ENCODE peak calls at places on chromosomes 3 and 15, in six cellular contexts. One of them, this sample, is unnamed.

GRCh38 chr3:99562138-99562537 is 76.3 kb upstream of the COL8A1 start:
- DNase-seq in GM12891: no peak
- DNase-seq in spleen: no peak
- DNase-seq in body of pancreas: no peak
- DNase-seq in lower leg skin: no peak
- DNase-seq in uterus: no peak
- DNase-seq in this sample: no peak

GRCh38 chr3:52144796-52145735 is 9.2 kb downstream of the POC1A start:
- DNase-seq in GM12891: no peak
- DNase-seq in spleen: peak
- DNase-seq in body of pancreas: no peak
- DNase-seq in lower leg skin: no peak
- DNase-seq in uterus: no peak
- DNase-seq in this sample: no peak

GRCh38 chr3:72008226-72008996 is 223.5 kb upstream of the PROK2 start:
- DNase-seq in GM12891: no peak
- DNase-seq in spleen: no peak
- DNase-seq in body of pancreas: no peak
- DNase-seq in lower leg skin: no peak
- DNase-seq in uterus: no peak
- DNase-seq in this sample: no peak

GRCh38 chr15:79853492-79854328 is 43.1 kb downstream of the MTHFS start:
- DNase-seq in GM12891: no peak
- DNase-seq in spleen: peak
- DNase-seq in body of pancreas: peak
- DNase-seq in lower leg skin: peak
- DNase-seq in uterus: peak
- DNase-seq in this sample: peak

GRCh38 chr15:25862087-25862468 is 1.0 kb downstream of the ATP10A start:
- DNase-seq in GM12891: no peak
- DNase-seq in spleen: no peak
- DNase-seq in body of pancreas: no peak
- DNase-seq in lower leg skin: no peak
- DNase-seq in uterus: no peak
- DNase-seq in this sample: no peak

GRCh38 chr3:17741621-17742091 is 775 bp downstream of the TBC1D5 start:
- DNase-seq in GM12891: no peak
- DNase-seq in spleen: no peak
- DNase-seq in body of pancreas: no peak
- DNase-seq in lower leg skin: peak
- DNase-seq in uterus: no peak
- DNase-seq in this sample: no peak

GRCh38 chr3:60086811-60087210 is 1037.0 kb upstream of the CFAP20DC start:
- DNase-seq in GM12891: no peak
- DNase-seq in spleen: no peak
- DNase-seq in body of pancreas: no peak
- DNase-seq in lower leg skin: no peak
- DNase-seq in uterus: no peak
- DNase-seq in this sample: no peak

GRCh38 chr3:44079916-44080315 is 161.8 kb upstream of the TOPAZ1 start:
- DNase-seq in GM12891: no peak
- DNase-seq in spleen: no peak
- DNase-seq in body of pancreas: no peak
- DNase-seq in lower leg skin: no peak
- DNase-seq in uterus: no peak
- DNase-seq in this sample: no peak

GRCh38 chr3:117628896-117629295 is 919.3 kb downstream of the TUSC7 start:
- DNase-seq in GM12891: no peak
- DNase-seq in spleen: no peak
- DNase-seq in body of pancreas: no peak
- DNase-seq in lower leg skin: peak
- DNase-seq in uterus: peak
- DNase-seq in this sample: no peak

GRCh38 chr15:34336947-34337556 is 529 bp downstream of the SLC12A6 start:
- DNase-seq in GM12891: no peak
- DNase-seq in spleen: peak
- DNase-seq in body of pancreas: no peak
- DNase-seq in lower leg skin: peak
- DNase-seq in uterus: no peak
- DNase-seq in this sample: peak

GRCh38 chr15:91338763-91339162 is 238.7 kb downstream of the SV2B start:
- DNase-seq in GM12891: no peak
- DNase-seq in spleen: no peak
- DNase-seq in body of pancreas: no peak
- DNase-seq in lower leg skin: no peak
- DNase-seq in uterus: no peak
- DNase-seq in this sample: no peak

GRCh38 chr15:36964626-36965025 is 135.7 kb downstream of the MEIS2 start:
- DNase-seq in GM12891: no peak
- DNase-seq in spleen: no peak
- DNase-seq in body of pancreas: no peak
- DNase-seq in lower leg skin: no peak
- DNase-seq in uterus: no peak
- DNase-seq in this sample: no peak

GRCh38 chr15:50134524-50135024 is 15.5 kb upstream of the ATP8B4 start:
- DNase-seq in GM12891: no peak
- DNase-seq in spleen: no peak
- DNase-seq in body of pancreas: no peak
- DNase-seq in lower leg skin: no peak
- DNase-seq in uterus: no peak
- DNase-seq in this sample: no peak
- TF ChIP-seq POLR2A in GM12891: no peak
- TF ChIP-seq POLR2A in spleen: no peak
- TF ChIP-seq POLR2A in body of pancreas: no peak
- TF ChIP-seq POLR2A in lower leg skin: no peak
- TF ChIP-seq POLR2A in uterus: no peak
- TF ChIP-seq POLR2A in this sample: no peak

DNA sequence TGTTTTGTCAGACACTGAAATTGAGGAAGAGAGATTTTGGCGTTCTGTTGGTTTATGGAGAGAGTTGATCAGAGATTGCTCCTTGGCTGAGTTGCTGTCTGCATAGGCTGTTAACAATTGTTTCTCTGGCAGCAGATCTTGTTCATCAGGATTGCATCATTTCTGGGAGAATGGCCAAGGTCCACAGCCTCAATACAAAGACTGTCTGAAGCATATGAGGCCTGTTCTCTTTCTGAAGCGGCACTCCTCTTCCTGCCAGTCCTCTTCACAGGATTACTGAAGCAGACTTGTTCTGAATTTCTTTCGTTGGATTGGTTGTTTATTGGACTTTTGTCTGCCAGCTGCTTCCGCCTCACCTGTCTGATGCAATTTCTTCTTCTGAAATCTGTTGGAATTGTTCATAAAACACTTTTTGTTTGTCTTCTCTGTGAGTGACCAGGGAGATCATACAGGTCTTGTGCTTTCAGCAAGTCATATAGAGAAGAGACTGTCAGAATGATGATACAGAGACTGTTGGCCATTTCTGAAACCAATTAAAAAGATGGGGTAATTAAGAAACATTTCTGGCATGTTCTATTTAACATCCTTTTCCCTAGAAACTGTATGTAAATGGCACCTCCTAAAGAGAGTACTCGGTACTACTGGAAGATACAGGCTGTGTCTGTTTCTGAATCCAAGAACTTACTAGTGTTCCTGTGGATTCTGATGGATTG is 25.5 kb downstream of the SETD5 start:
- DNase-seq in GM12891: no peak
- DNase-seq in spleen: no peak
- DNase-seq in body of pancreas: peak
- DNase-seq in lower leg skin: peak
- DNase-seq in uterus: peak
- DNase-seq in this sample: peak
- TF ChIP-seq POLR2A in GM12891: no peak
- TF ChIP-seq POLR2A in spleen: no peak
- TF ChIP-seq POLR2A in body of pancreas: peak
- TF ChIP-seq POLR2A in lower leg skin: no peak
- TF ChIP-seq POLR2A in uterus: no peak
- TF ChIP-seq POLR2A in this sample: peak

GRCh38 chr3:11566478-11566877 is 77.2 kb downstream of the VGLL4 start:
- DNase-seq in GM12891: no peak
- DNase-seq in spleen: no peak
- DNase-seq in body of pancreas: no peak
- DNase-seq in lower leg skin: no peak
- DNase-seq in uterus: no peak
- DNase-seq in this sample: no peak
- TF ChIP-seq POLR2A in GM12891: no peak
- TF ChIP-seq POLR2A in spleen: no peak
- TF ChIP-seq POLR2A in body of pancreas: no peak
- TF ChIP-seq POLR2A in lower leg skin: no peak
- TF ChIP-seq POLR2A in uterus: no peak
- TF ChIP-seq POLR2A in this sample: no peak

DNA sequence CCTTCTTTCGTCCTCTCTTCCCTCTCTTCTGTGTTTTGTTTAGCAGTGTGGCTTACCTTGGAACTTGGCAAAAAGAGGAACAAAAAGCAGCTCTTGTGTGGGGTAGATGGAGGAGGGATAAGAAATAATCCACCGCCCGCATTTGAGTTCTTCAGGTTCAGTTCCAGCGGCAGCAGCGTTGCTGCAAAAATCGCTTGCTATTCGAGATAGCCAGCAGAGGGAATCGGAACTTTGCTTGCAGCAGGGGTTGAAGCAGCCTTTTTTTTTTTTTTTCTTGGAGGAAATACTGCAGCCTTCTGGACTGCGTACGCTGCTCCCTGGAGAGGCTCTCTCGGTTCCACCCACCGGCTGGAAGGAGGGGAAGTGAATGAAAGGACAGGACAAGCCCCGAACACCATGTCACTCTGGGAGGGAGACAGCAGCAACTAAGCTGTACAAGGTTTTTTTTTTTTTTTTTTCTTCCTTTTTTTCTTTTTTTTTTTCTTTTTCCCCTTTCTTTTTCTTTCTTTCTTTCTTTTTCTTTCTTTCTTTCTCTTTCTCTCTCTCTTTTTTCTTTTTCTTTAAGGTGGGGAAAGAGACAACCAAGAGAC is at the start of gene RBMS3:
- DNase-seq in GM12891: no peak
- DNase-seq in spleen: peak
- DNase-seq in body of pancreas: peak
- DNase-seq in lower leg skin: peak
- DNase-seq in uterus: peak
- DNase-seq in this sample: peak
- TF ChIP-seq POLR2A in GM12891: no peak
- TF ChIP-seq POLR2A in spleen: peak
- TF ChIP-seq POLR2A in body of pancreas: peak
- TF ChIP-seq POLR2A in lower leg skin: no peak
- TF ChIP-seq POLR2A in uterus: no peak
- TF ChIP-seq POLR2A in this sample: peak

GRCh38 chr3:115146418-115147328 is at the start of gene ZBTB20:
- DNase-seq in GM12891: peak
- DNase-seq in spleen: peak
- DNase-seq in body of pancreas: peak
- DNase-seq in lower leg skin: peak
- DNase-seq in uterus: peak
- DNase-seq in this sample: peak
- TF ChIP-seq POLR2A in GM12891: peak
- TF ChIP-seq POLR2A in spleen: peak
- TF ChIP-seq POLR2A in body of pancreas: peak
- TF ChIP-seq POLR2A in lower leg skin: no peak
- TF ChIP-seq POLR2A in uterus: no peak
- TF ChIP-seq POLR2A in this sample: peak

DNA sequence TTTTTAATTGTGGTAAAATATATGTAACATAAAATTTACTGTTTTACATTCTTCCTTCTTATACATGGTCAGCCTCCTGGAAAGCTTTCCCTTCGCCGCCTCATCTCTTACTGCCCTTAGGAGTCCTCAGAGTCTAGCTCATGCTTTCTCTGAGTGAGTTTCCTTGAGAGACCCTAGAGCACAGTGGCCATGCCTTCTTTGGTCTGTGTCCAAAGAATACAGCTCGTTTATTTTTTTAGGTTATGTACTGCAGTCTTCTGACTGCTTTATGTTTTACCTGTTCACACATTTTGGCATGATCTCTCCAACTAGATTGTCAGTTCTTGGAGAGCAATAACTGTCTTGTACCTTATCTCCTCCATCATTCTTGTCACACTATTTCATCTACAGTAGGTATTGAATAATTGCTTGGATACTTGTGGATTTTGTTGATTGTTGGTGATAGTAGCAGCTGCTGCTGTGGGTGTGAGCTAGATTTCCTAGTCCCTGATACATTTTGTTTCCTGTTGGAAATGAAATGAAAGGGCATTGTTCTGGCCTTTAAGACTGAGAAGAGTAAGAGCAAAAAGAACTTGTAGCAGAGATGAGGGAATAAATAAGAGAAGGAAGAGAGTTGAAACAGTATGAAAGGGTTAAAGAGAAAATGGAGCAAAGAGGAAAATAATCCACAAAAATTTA is 10.9 kb downstream of the ARIH2 start:
- DNase-seq in GM12891: no peak
- DNase-seq in spleen: no peak
- DNase-seq in body of pancreas: no peak
- DNase-seq in lower leg skin: no peak
- DNase-seq in uterus: no peak
- DNase-seq in this sample: no peak
- TF ChIP-seq POLR2A in GM12891: no peak
- TF ChIP-seq POLR2A in spleen: no peak
- TF ChIP-seq POLR2A in body of pancreas: no peak
- TF ChIP-seq POLR2A in lower leg skin: no peak
- TF ChIP-seq POLR2A in uterus: no peak
- TF ChIP-seq POLR2A in this sample: no peak

DNA sequence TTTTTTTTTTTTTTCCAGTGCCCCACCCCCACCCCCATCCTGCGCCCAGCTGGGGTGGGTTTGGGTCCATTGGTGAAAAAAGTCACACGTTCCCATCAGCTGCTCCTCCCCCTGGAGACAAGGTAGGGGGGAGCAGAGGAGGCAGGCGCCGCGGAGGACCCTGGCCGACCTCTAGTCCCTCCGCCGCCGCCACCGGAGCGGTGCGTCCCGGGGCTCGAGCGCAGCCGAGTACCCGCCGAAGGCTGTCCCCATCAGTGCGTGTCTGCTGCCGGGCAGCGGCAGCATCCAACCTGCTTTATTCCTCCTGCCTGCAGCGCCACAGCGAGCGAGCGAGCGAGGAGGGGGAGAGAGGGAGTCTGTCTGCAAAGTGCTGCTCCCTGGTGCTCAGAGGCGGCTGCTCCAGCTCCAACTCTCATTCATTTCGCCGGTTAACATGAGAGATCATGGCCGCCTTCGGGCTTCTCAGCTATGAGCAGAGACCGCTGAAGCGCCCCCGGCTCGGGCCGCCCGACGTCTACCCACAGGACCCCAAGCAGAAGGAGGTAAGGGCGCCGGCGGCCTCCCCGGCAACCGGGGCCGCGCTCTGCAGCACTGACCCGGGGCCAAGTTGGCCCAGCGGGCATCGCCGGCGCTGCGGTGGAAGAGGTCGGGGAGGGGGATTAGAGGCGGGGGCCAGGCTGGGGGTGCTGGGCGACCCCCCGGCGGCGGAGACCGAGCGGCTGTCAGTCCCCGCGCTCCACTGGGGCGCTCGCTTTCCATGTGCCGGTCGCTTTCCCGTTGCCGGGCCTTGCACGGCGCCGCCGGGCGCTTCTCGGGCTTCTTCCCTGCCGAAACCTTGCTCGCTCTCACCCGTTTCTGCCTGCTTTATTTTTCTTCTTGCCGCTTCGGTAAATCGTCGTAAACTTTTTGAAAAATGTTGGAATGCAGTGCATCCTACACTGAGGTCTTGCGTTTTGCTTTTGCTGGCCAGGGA is 1.3 kb downstream of the MED12L start:
- DNase-seq in GM12891: peak
- DNase-seq in spleen: peak
- DNase-seq in body of pancreas: peak
- DNase-seq in lower leg skin: peak
- DNase-seq in uterus: peak
- DNase-seq in this sample: peak
- TF ChIP-seq POLR2A in GM12891: no peak
- TF ChIP-seq POLR2A in spleen: no peak
- TF ChIP-seq POLR2A in body of pancreas: no peak
- TF ChIP-seq POLR2A in lower leg skin: no peak
- TF ChIP-seq POLR2A in uterus: peak
- TF ChIP-seq POLR2A in this sample: no peak

GRCh38 chr3:188153498-188153948 is 434 bp upstream of the LPP start:
- DNase-seq in GM12891: peak
- DNase-seq in spleen: no peak
- DNase-seq in body of pancreas: peak
- DNase-seq in lower leg skin: peak
- DNase-seq in uterus: peak
- DNase-seq in this sample: peak
- TF ChIP-seq POLR2A in GM12891: no peak
- TF ChIP-seq POLR2A in spleen: no peak
- TF ChIP-seq POLR2A in body of pancreas: peak
- TF ChIP-seq POLR2A in lower leg skin: no peak
- TF ChIP-seq POLR2A in uterus: peak
- TF ChIP-seq POLR2A in this sample: peak

This sample was measured in transverse colon.